ENCODE peak calls at places on chromosomes 12 and 14, in four cellular contexts. F is HCT116, P is HepG2, B is K562. C is an unnamed sample.

GRCh38 chr14:72810201-72810600 is 83.7 kb downstream of the DPF3 start:
- DNase-seq in P (no peak), F (no peak), B (no peak), C (no peak)

GRCh38 chr12:67794151-67794550 is 145.6 kb downstream of the DYRK2 start:
- DNase-seq in B (no peak), P (no peak), F (no peak), C (no peak)

GRCh38 chr12:109466821-109467220 is 10.3 kb downstream of the KCTD10 start:
- DNase-seq in P (no peak), B (no peak), F (no peak), C (no peak)

GRCh38 chr12:106123551-106123991 is 15.2 kb downstream of the NUAK1 start:
- DNase-seq in B (no peak), F (no peak), P (no peak), C (no peak)

GRCh38 chr12:24596768-24597388 is 352.0 kb downstream of the BCAT1 start:
- DNase-seq in F (no peak), P (peak; percentile 24), B (peak; percentile 17), C (peak; percentile 51)

GRCh38 chr14:77097006-77097688 is 911 bp upstream of the CIPC start:
- DNase-seq in P (peak; percentile 17), B (no peak), F (no peak), C (no peak)

GRCh38 chr12:50986961-50987737 is 34.8 kb downstream of the HIGD1C start:
- DNase-seq in F (peak; percentile 15), P (peak; percentile 46), B (peak; percentile 27), C (peak; percentile 48)

GRCh38 chr12:64229240-64229639 is 7.1 kb upstream of the KICS2 start:
- DNase-seq in F (no peak), P (no peak), B (no peak), C (no peak)

GRCh38 chr12:62210422-62210821 is 49.8 kb upstream of the USP15 start:
- DNase-seq in F (peak; percentile 37), P (peak; percentile 28), B (peak; percentile 50), C (peak; percentile 33)

GRCh38 chr14:68384335-68384734 is 408.5 kb downstream of the ZFP36L1 start:
- DNase-seq in P (no peak), F (no peak), B (no peak), C (no peak)

GRCh38 chr14:29926701-29927595 is 699 bp downstream of the PRKD1 start:
- DNase-seq in B (peak; percentile 13), F (no peak), P (peak; percentile 54), C (no peak)

GRCh38 chr14:76867536-76868452 is 41.6 kb downstream of the LRRC74A start:
- DNase-seq in P (no peak), F (no peak), B (no peak), C (no peak)

GRCh38 chr12:93060071-93060665 is 131.1 kb upstream of the EEA1 start:
- DNase-seq in P (no peak), F (no peak), B (no peak), C (no peak)

GRCh38 chr14:105891221-105891602 is 364.8 kb downstream of the TMEM121 start:
- DNase-seq in B (peak; percentile 0), F (no peak), P (no peak), C (no peak)

GRCh38 chr14:49880267-49881064 is 12.4 kb upstream of the ARF6 start:
- DNase-seq in F (no peak), B (no peak), P (no peak), C (no peak)

GRCh38 chr14:35380794-35381193 is 23.8 kb downstream of the NFKBIA start:
- DNase-seq in B (no peak), F (no peak), P (no peak), C (no peak)

GRCh38 chr12:96948782-96949181 is 41.7 kb downstream of the NEDD1 start:
- DNase-seq in B (no peak), F (no peak), P (no peak), C (no peak)

GRCh38 chr14:65850429-65851145 is 438.1 kb downstream of the FUT8 start:
- DNase-seq in F (no peak), P (no peak), B (no peak), C (no peak)

GRCh38 chr14:71497645-71498086 is 434.6 kb upstream of the RGS6 start:
- DNase-seq in P (no peak), B (no peak), F (no peak), C (no peak)

GRCh38 chr14:93923586-93923985 is 3.6 kb upstream of the FAM181A start:
- DNase-seq in P (no peak), F (no peak), B (no peak), C (no peak)

GRCh38 chr14:68939893-68940613 is 39.0 kb downstream of the ACTN1 start:
- DNase-seq in F (no peak), B (no peak), P (peak; percentile 78), C (peak; percentile 83)

GRCh38 chr12:94379479-94380113 is 80.1 kb downstream of the CEP83 start:
- DNase-seq in F (no peak), B (no peak), P (peak; percentile 6), C (no peak)

GRCh38 chr12:132506730-132507538 is 17.0 kb downstream of the FBRSL1 start:
- DNase-seq in B (peak; percentile 63), F (no peak), P (no peak), C (no peak)

GRCh38 chr12:106248177-106248848 is 493 bp upstream of the CKAP4 start:
- DNase-seq in B (no peak), F (no peak), P (peak; percentile 19), C (no peak)

GRCh38 chr12:131211279-131211938 is 257.7 kb downstream of the ADGRD1 start:
- DNase-seq in F (no peak), B (no peak), P (no peak), C (no peak)

GRCh38 chr12:50353869-50354593 is 42.4 kb downstream of the FAM186A start:
- DNase-seq in B (no peak), F (no peak), P (no peak), C (no peak)

GRCh38 chr12:31749024-31749704 is 20.3 kb upstream of the AMN1 start:
- DNase-seq in B (peak; percentile 80), P (peak; percentile 99), F (peak; percentile 99), C (peak; percentile 98)

GRCh38 chr12:124750787-124751471 is 112.7 kb downstream of the SCARB1 start:
- DNase-seq in P (no peak), F (no peak), B (peak; percentile 58), C (no peak)

GRCh38 chr12:131592972-131593371 is 117.9 kb upstream of the SFSWAP start:
- DNase-seq in P (no peak), B (no peak), F (no peak), C (no peak)

GRCh38 chr12:125225641-125226040 is 160.4 kb downstream of the AACS start:
- DNase-seq in B (no peak), F (no peak), P (no peak), C (no peak)

GRCh38 chr14:69865701-69866365 is 13.4 kb upstream of the SMOC1 start:
- DNase-seq in F (no peak), P (no peak), B (no peak), C (no peak)

GRCh38 chr12:78181544-78182162 is 351.0 kb downstream of the NAV3 start:
- DNase-seq in P (peak; percentile 2), B (no peak), F (no peak), C (no peak)

GRCh38 chr12:85642810-85643209 is 193.4 kb downstream of the RASSF9 start:
- DNase-seq in P (peak; percentile 75), F (no peak), B (no peak), C (no peak)

GRCh38 chr12:42469355-42470006 is 120.1 kb downstream of the PRICKLE1 start:
- DNase-seq in P (no peak), B (no peak), F (no peak), C (no peak)

DNA sequence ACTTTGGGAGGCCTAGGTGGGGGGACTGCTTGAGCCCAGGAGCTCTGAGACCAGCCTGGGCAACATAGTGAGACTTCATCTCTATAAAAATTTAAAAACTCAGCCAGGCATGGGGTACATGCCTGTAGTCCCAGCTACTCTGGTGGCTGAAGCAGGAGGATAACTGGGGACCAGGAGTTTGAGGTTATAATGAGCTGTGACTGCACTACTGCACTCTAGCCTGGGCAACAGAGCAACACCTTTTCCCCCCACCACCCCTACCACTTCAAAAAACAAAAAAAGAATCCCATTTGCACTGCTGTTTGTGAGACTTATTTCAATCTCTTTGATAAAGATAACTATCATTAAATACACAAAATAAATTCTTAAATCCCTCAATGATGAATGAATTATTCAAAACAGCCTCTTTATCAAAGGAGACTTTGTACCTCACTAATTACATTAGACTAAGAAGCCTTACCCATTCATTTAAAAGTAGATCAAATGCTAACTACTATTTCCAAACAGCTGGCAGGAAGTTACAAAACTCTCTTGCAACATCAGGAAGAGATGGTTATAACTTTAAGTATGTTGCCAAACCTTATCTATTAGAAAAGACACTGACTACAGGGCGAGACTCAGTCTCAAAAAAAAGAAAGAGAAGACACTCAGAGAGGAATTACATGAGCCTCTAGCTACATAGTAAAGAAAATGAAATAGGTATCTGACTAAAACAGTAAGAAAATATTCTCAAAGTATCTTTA is 14.7 kb downstream of the BLTP3B start:
- DNase-seq in B (no peak), F (no peak), P (peak; percentile 44), C (no peak)
- TF ChIP-seq TCF7L2 in B (no peak), F (no peak), P (no peak), C (no peak)

GRCh38 chr14:57870686-57871457 is 5.0 kb upstream of the SLC35F4 start:
- DNase-seq in F (no peak), P (no peak), B (no peak), C (no peak)

GRCh38 chr14:57875985-57876384 is 10.1 kb upstream of the SLC35F4 start:
- DNase-seq in F (no peak), B (no peak), P (no peak), C (no peak)

GRCh38 chr14:57869530-57870088 is 3.7 kb upstream of the SLC35F4 start:
- DNase-seq in F (no peak), P (no peak), B (no peak), C (no peak)

GRCh38 chr14:57875296-57875695 is 9.4 kb upstream of the SLC35F4 start:
- DNase-seq in P (no peak), B (no peak), F (no peak), C (no peak)

GRCh38 chr14:57871487-57872080 is 5.7 kb upstream of the SLC35F4 start:
- DNase-seq in F (peak; percentile 35), B (peak; percentile 7), P (peak; percentile 26), C (peak; percentile 43)
- TF ChIP-seq CTCF in F (peak; percentile 64), B (peak; percentile 50), P (peak; percentile 54), C (peak; percentile 72)

GRCh38 chr12:116354950-116355779 is 77.7 kb upstream of the MED13L start:
- DNase-seq in P (no peak), B (peak; percentile 47), F (no peak), C (no peak)

GRCh38 chr12:116354534-116354933 is 77.0 kb upstream of the MED13L start:
- DNase-seq in F (no peak), B (no peak), P (no peak), C (no peak)

GRCh38 chr12:116358850-116359761 is 81.6 kb upstream of the MED13L start:
- DNase-seq in B (peak; percentile 89), P (peak; percentile 92), F (peak; percentile 82), C (peak; percentile 7)

GRCh38 chr12:116352315-116352835 is 74.9 kb upstream of the MED13L start:
- DNase-seq in F (no peak), B (no peak), P (no peak), C (no peak)

GRCh38 chr12:116353958-116354357 is 76.5 kb upstream of the MED13L start:
- DNase-seq in B (no peak), F (no peak), P (no peak), C (no peak)
- TF ChIP-seq SIN3A in B (no peak), F (no peak), P (no peak), C (no peak)

GRCh38 chr12:98812225-98812624 is 167.1 kb downstream of the APAF1 start:
- DNase-seq in P (no peak), B (no peak), F (no peak), C (no peak)

GRCh38 chr12:98803468-98804209 is 158.5 kb downstream of the APAF1 start:
- DNase-seq in B (no peak), F (peak; percentile 4), P (no peak), C (no peak)

GRCh38 chr12:98814254-98814653 is 169.2 kb downstream of the APAF1 start:
- DNase-seq in F (no peak), P (no peak), B (no peak), C (no peak)

GRCh38 chr12:98808243-98808895 is 163.3 kb downstream of the APAF1 start:
- DNase-seq in B (no peak), F (no peak), P (no peak), C (no peak)
- TF ChIP-seq TCF7L2 in B (no peak), F (no peak), P (no peak), C (no peak)